ENCODE peak calls at places on chromosomes 12 and 14, in seven cellular contexts. E is hepatocyte, N is GM10248, A is lower lobe of right lung, W is psoas muscle, M is astrocyte, J is natural killer cell. K is an unnamed sample.

GRCh38 chr14:71698027-71698426 is 234.2 kb upstream of the RGS6 start:
- DNase-seq in E (no peak), N (no peak), A (no peak), W (no peak), M (peak), J (no peak), K (no peak)

GRCh38 chr12:93634416-93634815 is 42.8 kb upstream of the CRADD start:
- DNase-seq in E (no peak), N (no peak), A (no peak), W (no peak), M (peak), J (no peak), K (no peak)

GRCh38 chr14:52974406-52974805 is 23.6 kb upstream of the FERMT2 start:
- DNase-seq in E (no peak), N (no peak), A (no peak), W (no peak), M (no peak), J (no peak), K (no peak)

GRCh38 chr14:99244299-99244959 is 27.6 kb downstream of the BCL11B start:
- DNase-seq in E (no peak), N (no peak), A (no peak), W (no peak), M (no peak), J (no peak), K (no peak)

GRCh38 chr14:98931126-98931525 is 340.9 kb downstream of the BCL11B start:
- DNase-seq in E (no peak), N (no peak), A (no peak), W (no peak), M (no peak), J (no peak), K (no peak)

GRCh38 chr12:52202361-52203078 is 10.7 kb upstream of the KRT80 start:
- DNase-seq in E (no peak), N (no peak), A (peak), W (no peak), M (no peak), J (no peak), K (no peak)

GRCh38 chr14:77583657-77584056 is 32.8 kb downstream of the SPTLC2 start:
- DNase-seq in E (no peak), N (no peak), A (no peak), W (no peak), M (no peak), J (no peak), K (no peak)

GRCh38 chr12:115528466-115528865 is 749.0 kb downstream of the MED13L start:
- DNase-seq in E (no peak), N (no peak), A (no peak), W (no peak), M (no peak), J (no peak), K (no peak)

GRCh38 chr12:65918057-65918456 is 93.8 kb downstream of the HMGA2 start:
- DNase-seq in E (no peak), N (peak), A (no peak), W (no peak), M (no peak), J (no peak), K (no peak)

GRCh38 chr12:113129664-113130456 is 5.7 kb downstream of the RASAL1 start:
- DNase-seq in E (no peak), N (no peak), A (peak), W (no peak), M (no peak), J (no peak), K (no peak)

GRCh38 chr12:104973250-104973649 is 12.9 kb upstream of the NOPCHAP1 start:
- DNase-seq in E (no peak), N (no peak), A (no peak), W (no peak), M (no peak), J (no peak), K (no peak)

GRCh38 chr14:75310295-75311059 is 31.8 kb downstream of the FOS start:
- DNase-seq in E (peak), N (no peak), A (peak), W (peak), M (peak), J (no peak), K (peak)

GRCh38 chr12:87760943-87761342 is 268.3 kb downstream of the C12orf50 start:
- DNase-seq in E (no peak), N (no peak), A (no peak), W (no peak), M (peak), J (no peak), K (no peak)

GRCh38 chr12:50732591-50732990 is 31.3 kb upstream of the ATF1 start:
- DNase-seq in E (no peak), N (no peak), A (no peak), W (no peak), M (peak), J (no peak), K (no peak)

GRCh38 chr12:2974560-2974971 is 15.4 kb downstream of the TEAD4 start:
- DNase-seq in E (no peak), N (no peak), A (no peak), W (no peak), M (peak), J (no peak), K (no peak)

GRCh38 chr14:91964724-91965123 is 17.2 kb upstream of the FBLN5 start:
- DNase-seq in E (no peak), N (no peak), A (no peak), W (no peak), M (no peak), J (no peak), K (no peak)